ENCODE peak calls at places on chromosomes 13 and 19, in four cellular contexts. One of them, this sample, is unnamed.

GRCh38 chr19:34416021-34416545 is 11.9 kb downstream of the PDCD2L start:
- DNase-seq in BJ: no peak
- DNase-seq in cardiac muscle cell: no peak
- DNase-seq in heart right ventricle: no peak
- DNase-seq in this sample: no peak

GRCh38 chr13:71249031-71249430 is 618.0 kb downstream of the DACH1 start:
- DNase-seq in heart right ventricle: no peak
- DNase-seq in BJ: no peak
- DNase-seq in cardiac muscle cell: no peak
- DNase-seq in this sample: no peak

GRCh38 chr13:103758222-103758621 is 692.0 kb upstream of the SLC10A2 start:
- DNase-seq in BJ: no peak
- DNase-seq in cardiac muscle cell: no peak
- DNase-seq in heart right ventricle: no peak
- DNase-seq in this sample: no peak

GRCh38 chr13:19075418-19075817 is 106.2 kb downstream of the TUBA3C start:
- DNase-seq in cardiac muscle cell: no peak
- DNase-seq in heart right ventricle: no peak
- DNase-seq in BJ: no peak
- DNase-seq in this sample: no peak

GRCh38 chr13:27393101-27393500 is 31.3 kb upstream of the GTF3A start:
- DNase-seq in cardiac muscle cell: no peak
- DNase-seq in BJ: no peak
- DNase-seq in heart right ventricle: no peak
- DNase-seq in this sample: no peak

GRCh38 chr19:7953576-7953975 is 10.1 kb upstream of the TIMM44 start:
- DNase-seq in heart right ventricle: no peak
- DNase-seq in BJ: no peak
- DNase-seq in cardiac muscle cell: peak
- DNase-seq in this sample: no peak

GRCh38 chr19:6012416-6013170 is 34.7 kb upstream of the RANBP3 start:
- DNase-seq in cardiac muscle cell: no peak
- DNase-seq in heart right ventricle: no peak
- DNase-seq in BJ: no peak
- DNase-seq in this sample: no peak

GRCh38 chr19:35755550-35756371 is 1.1 kb downstream of the HSPB6 start:
- DNase-seq in BJ: no peak
- DNase-seq in heart right ventricle: peak
- DNase-seq in cardiac muscle cell: peak
- DNase-seq in this sample: no peak

GRCh38 chr13:43676320-43676719 is 110.5 kb downstream of the ENOX1 start:
- DNase-seq in cardiac muscle cell: no peak
- DNase-seq in BJ: no peak
- DNase-seq in heart right ventricle: no peak
- DNase-seq in this sample: no peak

GRCh38 chr13:101757446-101758039 is 305.1 kb downstream of the ITGBL1 start:
- DNase-seq in cardiac muscle cell: peak
- DNase-seq in heart right ventricle: no peak
- DNase-seq in BJ: no peak
- DNase-seq in this sample: no peak

GRCh38 chr13:91045351-91046034 is 302.0 kb upstream of the MIR17HG start:
- DNase-seq in BJ: no peak
- DNase-seq in cardiac muscle cell: peak
- DNase-seq in heart right ventricle: no peak
- DNase-seq in this sample: no peak

GRCh38 chr19:52139291-52140076 is at the start of gene ZNF616:
- DNase-seq in BJ: peak
- DNase-seq in cardiac muscle cell: peak
- DNase-seq in heart right ventricle: peak
- DNase-seq in this sample: peak

GRCh38 chr13:113864303-113864890 is 521 bp upstream of the GAS6 start:
- DNase-seq in BJ: no peak
- DNase-seq in heart right ventricle: no peak
- DNase-seq in cardiac muscle cell: peak
- DNase-seq in this sample: no peak

GRCh38 chr13:113816925-113817859 is 46.7 kb downstream of the GAS6 start:
- DNase-seq in BJ: peak
- DNase-seq in cardiac muscle cell: peak
- DNase-seq in heart right ventricle: peak
- DNase-seq in this sample: peak

GRCh38 chr19:11268783-11269267 is 6.5 kb upstream of the DOCK6 start:
- DNase-seq in BJ: no peak
- DNase-seq in cardiac muscle cell: peak
- DNase-seq in heart right ventricle: peak
- DNase-seq in this sample: peak

GRCh38 chr19:33428627-33429013 is 55.1 kb downstream of the CEBPG start:
- DNase-seq in cardiac muscle cell: no peak
- DNase-seq in heart right ventricle: no peak
- DNase-seq in BJ: no peak
- DNase-seq in this sample: no peak

GRCh38 chr13:24684600-24684998 is 4.4 kb downstream of the ATP12A start:
- DNase-seq in cardiac muscle cell: peak
- DNase-seq in heart right ventricle: no peak
- DNase-seq in BJ: no peak
- DNase-seq in this sample: no peak

GRCh38 chr13:37418490-37418889 is 180.1 kb downstream of the POSTN start:
- DNase-seq in cardiac muscle cell: peak
- DNase-seq in heart right ventricle: no peak
- DNase-seq in BJ: no peak
- DNase-seq in this sample: no peak

GRCh38 chr19:1354496-1355257 is 29.0 kb upstream of the NDUFS7 start:
- DNase-seq in cardiac muscle cell: peak
- DNase-seq in BJ: peak
- DNase-seq in heart right ventricle: peak
- DNase-seq in this sample: peak

DNA sequence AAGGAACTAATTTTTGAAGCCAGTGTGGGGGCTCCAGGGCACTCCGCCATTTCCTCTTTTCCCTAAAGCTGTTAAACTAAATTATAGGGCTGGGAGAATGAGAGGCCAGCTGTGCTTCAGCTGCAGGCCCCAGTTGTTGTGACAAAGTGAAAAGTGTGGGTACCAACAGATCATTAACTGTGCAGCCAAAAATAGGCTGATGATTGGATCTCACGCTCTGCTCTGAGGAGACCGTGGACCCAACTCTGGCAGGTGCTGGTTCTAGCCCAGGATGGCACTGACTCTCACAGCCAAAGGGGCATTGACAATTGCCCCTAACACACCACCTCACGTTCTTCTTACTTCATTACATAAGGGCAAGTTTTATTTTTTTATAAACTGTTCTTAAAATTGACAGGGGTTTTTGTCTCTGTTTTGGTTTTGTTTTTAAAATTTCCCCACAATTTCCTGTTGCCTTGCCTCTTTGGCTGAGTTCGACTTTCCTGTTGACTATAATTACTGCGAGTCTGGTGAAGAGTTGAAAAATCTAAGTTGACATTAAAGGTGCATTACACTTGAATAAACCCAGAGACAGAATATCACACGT is 391.0 kb downstream of the FGF9 start:
- DNase-seq in BJ: no peak
- DNase-seq in cardiac muscle cell: no peak
- DNase-seq in heart right ventricle: no peak
- DNase-seq in this sample: no peak
- H3K4me3 ChIP-seq in BJ: no peak
- H3K4me3 ChIP-seq in cardiac muscle cell: no peak
- H3K4me3 ChIP-seq in heart right ventricle: no peak
- H3K4me3 ChIP-seq in this sample: no peak

DNA sequence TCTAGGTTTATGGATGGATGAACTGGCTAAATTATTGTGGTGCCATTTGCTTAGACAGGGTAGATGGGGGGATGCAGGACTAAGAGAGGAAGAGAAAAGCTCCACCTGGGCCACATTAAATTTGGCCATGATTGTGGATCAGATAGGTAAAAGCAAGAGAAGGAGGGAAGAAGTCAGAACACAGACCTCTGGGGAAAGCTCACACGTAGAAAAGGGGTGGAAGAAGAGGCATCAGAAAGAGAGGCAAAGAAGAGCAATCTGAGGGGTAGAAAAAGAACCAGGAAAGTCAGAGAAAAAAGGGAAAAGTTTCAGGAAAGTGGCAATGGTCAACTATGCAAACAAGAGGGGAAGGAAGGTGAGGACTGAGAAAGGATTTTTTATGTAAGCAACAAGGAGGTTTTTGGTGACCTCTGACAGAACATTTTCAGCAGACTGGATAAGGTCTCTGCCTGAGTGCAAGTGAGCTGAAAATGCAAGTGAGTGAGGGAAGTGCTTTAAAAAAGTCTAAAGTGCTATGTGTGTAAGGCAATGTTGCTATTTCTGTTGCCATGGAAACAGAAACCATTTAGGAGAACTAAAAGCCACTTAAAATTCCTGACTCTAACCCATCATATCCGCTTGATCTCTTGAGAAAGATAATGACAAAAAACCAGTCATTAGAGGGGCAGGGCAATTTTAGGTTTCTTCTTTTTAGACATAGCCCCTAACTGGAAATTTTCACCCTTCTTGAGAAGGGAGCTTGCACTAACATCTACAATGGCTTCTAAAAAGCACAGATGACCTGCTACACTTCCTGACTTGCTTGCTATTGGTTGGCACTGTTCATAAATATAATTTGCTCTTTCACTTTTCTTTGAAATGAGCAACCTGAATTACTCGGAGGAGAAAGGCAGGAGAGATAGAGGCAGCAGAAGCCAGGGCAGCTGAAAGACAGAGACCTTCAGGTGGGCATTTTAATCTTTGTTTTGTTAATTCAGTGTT is at the start of gene CYSLTR2:
- DNase-seq in heart right ventricle: peak
- DNase-seq in cardiac muscle cell: peak
- DNase-seq in BJ: no peak
- DNase-seq in this sample: no peak
- H3K4me3 ChIP-seq in heart right ventricle: peak
- H3K4me3 ChIP-seq in cardiac muscle cell: no peak
- H3K4me3 ChIP-seq in BJ: no peak
- H3K4me3 ChIP-seq in this sample: peak

DNA sequence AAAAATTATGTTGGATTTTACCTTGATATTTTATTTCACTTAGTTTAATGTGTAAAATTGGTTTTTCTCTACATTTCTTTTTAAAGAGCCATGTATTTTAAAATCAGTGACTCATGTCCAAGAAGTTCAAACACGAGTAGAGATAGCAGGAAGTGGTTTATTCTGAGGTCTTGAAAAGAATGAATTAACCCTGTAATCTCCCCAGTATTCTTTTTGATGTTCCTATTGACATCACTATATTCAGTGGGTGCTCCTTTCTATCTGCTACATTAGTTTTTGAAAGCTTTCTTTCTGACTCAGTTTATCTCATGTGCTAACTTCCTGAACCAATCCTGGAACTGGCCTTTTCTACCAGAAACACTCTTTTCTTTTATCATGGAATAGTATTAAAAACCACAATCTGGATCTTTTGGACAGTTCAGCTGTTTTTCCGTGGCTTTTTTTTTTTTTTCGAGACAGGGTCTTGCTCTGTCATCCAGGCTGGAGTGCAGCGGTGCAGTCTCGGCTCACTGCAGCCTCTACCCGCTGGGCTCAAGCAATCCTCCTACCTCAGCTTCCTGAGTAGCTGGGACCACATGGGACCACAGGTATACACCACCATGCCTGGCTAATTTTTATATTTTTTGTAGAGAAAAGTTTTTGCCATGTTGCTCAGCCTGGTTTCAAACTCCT is 114.9 kb downstream of the PCCA start:
- DNase-seq in BJ: no peak
- DNase-seq in heart right ventricle: no peak
- DNase-seq in cardiac muscle cell: peak
- DNase-seq in this sample: no peak
- H3K4me3 ChIP-seq in BJ: no peak
- H3K4me3 ChIP-seq in heart right ventricle: no peak
- H3K4me3 ChIP-seq in cardiac muscle cell: no peak
- H3K4me3 ChIP-seq in this sample: no peak

DNA sequence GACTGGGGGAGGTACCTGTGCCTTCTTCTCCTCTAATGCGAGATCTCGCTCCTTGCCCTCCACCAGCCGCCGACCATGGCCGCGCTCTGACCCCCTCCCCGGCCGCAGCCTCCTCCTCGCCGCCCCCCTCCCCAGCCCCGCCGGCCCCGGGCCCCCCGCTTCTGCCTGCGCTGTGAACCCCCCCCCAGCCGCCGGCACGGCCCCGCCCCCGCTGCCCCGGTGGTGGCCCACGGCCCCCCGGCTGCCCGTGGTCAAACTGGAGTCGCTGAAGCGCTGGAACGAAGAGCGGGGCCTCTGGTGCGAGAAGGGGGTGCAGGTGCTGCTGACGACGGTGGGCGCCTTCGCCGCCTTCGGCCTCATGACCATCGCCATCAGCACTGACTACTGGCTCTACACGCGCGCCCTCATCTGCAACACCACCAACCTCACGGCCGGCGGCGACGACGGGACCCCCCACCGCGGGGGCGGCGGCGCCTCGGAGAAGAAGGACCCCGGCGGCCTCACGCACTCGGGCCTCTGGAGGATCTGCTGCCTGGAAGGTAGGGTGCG is at the start of gene CACNG8:
- DNase-seq in BJ: no peak
- DNase-seq in heart right ventricle: no peak
- DNase-seq in cardiac muscle cell: no peak
- DNase-seq in this sample: no peak
- H3K4me3 ChIP-seq in BJ: no peak
- H3K4me3 ChIP-seq in heart right ventricle: no peak
- H3K4me3 ChIP-seq in cardiac muscle cell: peak
- H3K4me3 ChIP-seq in this sample: no peak

GRCh38 chr19:44498988-44499387 is 1.3 kb downstream of the ZNF180 start:
- DNase-seq in cardiac muscle cell: no peak
- DNase-seq in heart right ventricle: no peak
- DNase-seq in BJ: no peak
- DNase-seq in this sample: no peak
- H3K4me3 ChIP-seq in cardiac muscle cell: peak
- H3K4me3 ChIP-seq in heart right ventricle: peak
- H3K4me3 ChIP-seq in BJ: no peak
- H3K4me3 ChIP-seq in this sample: no peak

DNA sequence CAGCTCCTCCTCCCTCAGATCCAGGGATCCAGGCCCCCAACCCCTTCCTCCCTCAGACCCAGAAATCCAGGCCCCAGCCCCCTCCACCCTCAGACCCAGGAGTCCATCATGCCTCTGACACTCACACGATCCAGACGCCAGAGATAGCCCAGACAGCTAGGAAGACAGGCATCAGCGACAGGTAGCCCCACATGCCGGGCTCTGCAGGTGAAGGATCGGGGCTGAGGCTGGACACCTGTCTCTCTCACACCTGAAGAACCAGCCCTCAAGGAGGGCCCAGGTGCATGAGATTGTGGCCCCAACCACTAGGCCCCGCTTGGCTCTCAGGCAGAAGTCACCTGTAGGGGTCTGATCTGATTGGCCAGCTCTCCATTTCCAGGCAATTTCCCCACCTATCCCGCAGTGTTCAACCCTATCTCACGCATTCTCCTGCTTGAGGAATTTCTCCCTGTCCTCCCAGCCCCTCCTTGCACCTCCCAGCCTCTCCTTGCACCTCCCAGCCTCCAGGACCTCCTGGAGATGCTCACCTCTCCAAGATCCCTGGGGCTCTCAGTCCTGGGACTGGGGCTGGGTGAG is 4.2 kb downstream of the TMEM150B start:
- DNase-seq in heart right ventricle: no peak
- DNase-seq in cardiac muscle cell: no peak
- DNase-seq in BJ: no peak
- DNase-seq in this sample: no peak
- H3K4me3 ChIP-seq in heart right ventricle: no peak
- H3K4me3 ChIP-seq in cardiac muscle cell: no peak
- H3K4me3 ChIP-seq in BJ: no peak
- H3K4me3 ChIP-seq in this sample: no peak